ENCODE peak calls at places on chromosomes 5 and 9, in seven cellular contexts. B is ovary, H is H1, X is SK-N-SH, K is A549, W is upper lobe of left lung, G is K562. U is an unnamed sample.

GRCh38 chr5:35436441-35437057 is 181.1 kb upstream of the SPEF2 start:
- DNase-seq in B (no peak), X (peak), H (no peak), K (peak), W (no peak), G (peak), U (no peak)

GRCh38 chr9:134185536-134186011 is 21.2 kb upstream of the RNU6ATAC start:
- DNase-seq in X (peak), W (no peak), G (no peak), H (no peak), K (no peak), B (peak), U (peak)

GRCh38 chr9:127753148-127753547 is 18.1 kb upstream of the TOR2A start:
- DNase-seq in W (no peak), B (no peak), H (no peak), K (no peak), G (no peak), X (no peak), U (no peak)

GRCh38 chr9:125990793-125991220 is 243.6 kb downstream of the PBX3 start:
- DNase-seq in B (no peak), G (no peak), H (no peak), X (peak), W (no peak), K (no peak), U (peak)

GRCh38 chr9:93949694-93950449 is 5.3 kb downstream of the BARX1 start:
- DNase-seq in B (no peak), G (peak), K (no peak), W (no peak), X (no peak), H (no peak), U (no peak)

GRCh38 chr5:126354012-126354856 is 69.0 kb upstream of the GRAMD2B start:
- DNase-seq in H (no peak), X (peak), B (no peak), W (no peak), G (peak), K (peak), U (no peak)

GRCh38 chr9:73050062-73050814 is 97.4 kb upstream of the ALDH1A1 start:
- DNase-seq in K (peak), B (no peak), H (no peak), W (no peak), X (no peak), G (no peak), U (no peak)

GRCh38 chr5:88089757-88090390 is 178.8 kb downstream of the TMEM161B start:
- DNase-seq in B (no peak), W (no peak), G (no peak), H (no peak), X (peak), K (no peak), U (no peak)

GRCh38 chr5:34721359-34721758 is 65.2 kb downstream of the RAI14 start:
- DNase-seq in K (no peak), G (no peak), B (no peak), H (no peak), X (no peak), W (no peak), U (no peak)

GRCh38 chr5:137629646-137630045 is 106.2 kb downstream of the KLHL3 start:
- DNase-seq in X (peak), W (no peak), H (no peak), K (peak), B (peak), G (peak), U (no peak)

GRCh38 chr5:16554110-16554509 is 62.7 kb downstream of the RETREG1 start:
- DNase-seq in X (no peak), B (no peak), H (no peak), K (no peak), G (no peak), W (no peak), U (no peak)

GRCh38 chr9:105206821-105207699 is 37.4 kb upstream of the SLC44A1 start:
- DNase-seq in G (no peak), H (no peak), X (no peak), W (no peak), K (no peak), B (no peak), U (no peak)

GRCh38 chr9:134698587-134699342 is 57.2 kb downstream of the COL5A1 start:
- DNase-seq in K (peak), G (peak), W (no peak), X (peak), B (peak), H (peak), U (peak)

GRCh38 chr9:35616681-35617459 is 1.3 kb downstream of the CD72 start:
- DNase-seq in G (no peak), X (peak), K (no peak), B (peak), H (no peak), W (peak), U (peak)

GRCh38 chr5:66842540-66842939 is 246.3 kb downstream of the MAST4 start:
- DNase-seq in G (no peak), X (no peak), W (no peak), B (no peak), H (no peak), K (no peak), U (no peak)

GRCh38 chr5:136004436-136004835 is 24.4 kb upstream of the TGFBI start:
- DNase-seq in G (no peak), B (no peak), X (no peak), K (no peak), H (no peak), W (no peak), U (no peak)

GRCh38 chr9:69996947-69997346 is 46.7 kb upstream of the MAMDC2 start:
- DNase-seq in K (no peak), W (no peak), B (no peak), X (no peak), H (no peak), G (no peak), U (no peak)

GRCh38 chr9:114006931-114007691 is 71.0 kb downstream of the AMBP start:
- DNase-seq in H (no peak), K (no peak), W (no peak), B (peak), X (no peak), G (no peak), U (peak)

GRCh38 chr9:34589656-34590375 is at the start of gene CNTFR:
- DNase-seq in W (peak), G (peak), B (peak), K (no peak), H (no peak), X (peak), U (peak)

GRCh38 chr5:38846379-38846967 is 661 bp downstream of the OSMR start:
- DNase-seq in G (no peak), X (no peak), K (peak), B (peak), W (peak), H (no peak), U (no peak)

GRCh38 chr5:140563554-140563953 is 844 bp downstream of the APBB3 start:
- DNase-seq in B (no peak), X (peak), W (no peak), K (no peak), H (no peak), G (no peak), U (no peak)

GRCh38 chr9:4828776-4829175 is 36.0 kb downstream of the RCL1 start:
- DNase-seq in W (no peak), G (no peak), K (no peak), B (no peak), H (no peak), X (no peak), U (no peak)

GRCh38 chr5:167950126-167950721 is 341.2 kb upstream of the WWC1 start:
- DNase-seq in X (no peak), W (no peak), B (no peak), G (no peak), K (no peak), H (no peak), U (no peak)

GRCh38 chr5:92401492-92401891 is 1018.4 kb upstream of the ARRDC3 start:
- DNase-seq in W (no peak), K (peak), G (no peak), H (no peak), X (no peak), B (no peak), U (no peak)

GRCh38 chr9:131310833-131311554 is 21.5 kb downstream of the PLPP7 start:
- DNase-seq in H (no peak), B (no peak), X (no peak), K (peak), G (no peak), W (no peak), U (no peak)

GRCh38 chr5:28156981-28157380 is 1118.6 kb upstream of the CDH9 start:
- DNase-seq in X (no peak), H (no peak), B (no peak), G (no peak), W (no peak), K (no peak), U (no peak)

GRCh38 chr5:109769597-109770291 is 80.0 kb downstream of the MAN2A1 start:
- DNase-seq in W (no peak), H (no peak), K (peak), B (no peak), G (no peak), X (no peak), U (no peak)

GRCh38 chr5:52800394-52801213 is 12.9 kb downstream of the ITGA1 start:
- DNase-seq in X (peak), G (peak), B (peak), W (peak), H (no peak), K (peak), U (peak)

DNA sequence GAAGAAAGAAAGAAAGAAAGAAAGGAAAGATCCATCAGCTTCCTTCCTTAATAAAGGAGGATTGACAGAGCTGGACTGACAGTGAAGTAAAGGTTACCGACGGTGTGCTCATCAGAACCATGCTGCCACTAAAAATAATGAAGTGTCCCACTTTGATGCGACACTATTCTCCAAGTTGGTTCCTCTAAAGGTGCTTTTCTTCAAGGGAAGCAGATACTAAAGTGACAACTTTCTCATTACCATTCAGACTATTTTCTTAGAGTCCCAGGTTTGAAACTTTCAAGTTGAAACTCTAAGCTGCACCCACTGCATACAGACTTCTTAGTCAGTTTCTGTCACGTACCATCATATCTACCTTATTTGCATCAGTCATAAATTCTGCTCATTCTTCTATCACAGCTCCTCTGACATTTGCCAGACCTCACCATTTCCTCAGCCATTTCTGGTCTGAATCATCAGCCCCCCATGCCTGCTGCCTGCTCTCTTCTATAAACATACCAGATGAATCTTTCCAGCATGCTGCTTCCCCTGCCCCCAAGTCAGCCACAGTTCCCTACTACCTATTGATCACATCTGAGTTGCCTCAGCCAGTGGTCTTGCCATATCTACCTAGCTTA is 177.6 kb downstream of the DEPDC1B start:
- DNase-seq in G (no peak), B (no peak), H (no peak), W (no peak), K (no peak), X (peak), U (no peak)
- TF ChIP-seq EP300 in G (no peak), B (no peak), H (no peak), W (no peak), K (no peak), X (peak), U (no peak)

GRCh38 chr9:120923620-120924328 is 2.8 kb downstream of the TRAF1 start:
- DNase-seq in H (no peak), G (no peak), B (no peak), W (no peak), X (no peak), K (no peak), U (peak)

GRCh38 chr9:120920495-120921178 is 6.0 kb downstream of the TRAF1 start:
- DNase-seq in B (no peak), X (peak), H (no peak), G (no peak), W (no peak), K (no peak), U (no peak)

GRCh38 chr9:120922404-120923173 is 4.0 kb downstream of the TRAF1 start:
- DNase-seq in W (no peak), X (no peak), H (no peak), K (no peak), B (no peak), G (no peak), U (peak)

GRCh38 chr9:120919639-120920494 is 6.7 kb downstream of the TRAF1 start:
- DNase-seq in B (no peak), G (no peak), X (no peak), H (no peak), W (no peak), K (no peak), U (no peak)

DNA sequence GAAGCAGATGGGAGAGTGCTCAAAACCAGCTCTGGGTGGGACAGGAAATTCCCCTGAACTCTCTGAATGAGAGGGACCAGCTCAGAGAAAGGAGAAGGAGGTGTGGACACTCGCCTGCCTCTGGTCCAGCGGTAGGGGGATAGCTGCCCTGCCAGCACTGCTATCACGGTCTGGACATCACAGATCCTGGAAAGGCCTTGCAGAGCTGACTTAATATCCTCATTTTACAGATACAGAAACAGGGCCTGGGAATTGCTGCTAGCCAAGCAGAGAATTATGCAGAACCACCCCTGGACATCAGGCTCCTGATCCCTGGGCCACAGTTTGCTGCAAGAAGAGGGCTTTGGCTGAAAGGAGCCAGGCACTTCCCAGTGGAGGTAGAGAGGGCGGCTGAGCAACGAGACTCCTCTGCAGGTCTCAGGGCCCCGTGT is 4.8 kb downstream of the TRAF1 start:
- DNase-seq in X (peak), K (no peak), B (no peak), G (no peak), W (no peak), H (no peak), U (no peak)
- H3K4me3 ChIP-seq in X (no peak), K (no peak), B (no peak), G (no peak), W (no peak), H (no peak), U (no peak)

DNA sequence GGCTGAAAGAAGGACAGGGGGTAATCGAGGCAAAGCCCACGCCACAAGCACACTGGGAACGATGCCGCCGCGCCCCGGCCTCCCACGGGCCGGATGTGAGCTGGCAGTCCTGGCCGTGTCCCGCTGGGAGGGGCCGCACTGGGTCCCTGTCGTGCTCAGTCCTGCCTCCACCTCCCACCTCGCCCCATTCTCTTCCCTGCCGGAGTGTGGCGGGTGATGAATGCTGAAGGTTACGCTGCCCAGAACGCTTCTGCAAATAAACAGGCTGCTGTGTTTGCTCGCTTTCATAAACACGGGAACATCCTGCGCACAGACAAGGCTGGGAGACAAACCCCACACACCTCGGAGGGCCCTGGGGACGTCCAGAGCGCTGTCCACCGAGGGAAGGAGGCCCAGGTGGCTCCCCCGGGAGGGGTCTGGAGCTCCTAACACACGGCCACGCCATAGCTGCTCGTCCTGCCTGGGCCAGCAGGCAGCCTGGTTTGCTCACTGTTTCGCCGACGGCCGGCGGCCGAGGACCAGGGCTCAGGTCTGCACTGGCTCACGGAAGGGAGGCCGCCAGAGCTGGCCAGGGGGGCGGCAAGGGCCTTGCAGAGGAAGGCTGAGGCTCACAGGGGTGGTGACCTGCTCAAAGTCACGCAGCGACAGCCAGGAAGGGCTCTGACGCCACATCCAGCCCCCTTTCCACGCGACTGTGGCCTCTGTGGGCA is 2.3 kb downstream of the DNLZ start:
- DNase-seq in H (no peak), B (no peak), G (no peak), X (peak), K (no peak), W (no peak), U (no peak)
- TF ChIP-seq EP300 in H (no peak), B (no peak), G (no peak), X (no peak), K (no peak), W (no peak), U (no peak)

GRCh38 chr9:1916676-1917075 is 98.5 kb upstream of the SMARCA2 start:
- DNase-seq in W (no peak), X (no peak), K (no peak), B (no peak), H (no peak), G (no peak), U (no peak)
- H3K4me3 ChIP-seq in W (no peak), X (peak), K (no peak), B (no peak), H (no peak), G (no peak), U (no peak)

DNA sequence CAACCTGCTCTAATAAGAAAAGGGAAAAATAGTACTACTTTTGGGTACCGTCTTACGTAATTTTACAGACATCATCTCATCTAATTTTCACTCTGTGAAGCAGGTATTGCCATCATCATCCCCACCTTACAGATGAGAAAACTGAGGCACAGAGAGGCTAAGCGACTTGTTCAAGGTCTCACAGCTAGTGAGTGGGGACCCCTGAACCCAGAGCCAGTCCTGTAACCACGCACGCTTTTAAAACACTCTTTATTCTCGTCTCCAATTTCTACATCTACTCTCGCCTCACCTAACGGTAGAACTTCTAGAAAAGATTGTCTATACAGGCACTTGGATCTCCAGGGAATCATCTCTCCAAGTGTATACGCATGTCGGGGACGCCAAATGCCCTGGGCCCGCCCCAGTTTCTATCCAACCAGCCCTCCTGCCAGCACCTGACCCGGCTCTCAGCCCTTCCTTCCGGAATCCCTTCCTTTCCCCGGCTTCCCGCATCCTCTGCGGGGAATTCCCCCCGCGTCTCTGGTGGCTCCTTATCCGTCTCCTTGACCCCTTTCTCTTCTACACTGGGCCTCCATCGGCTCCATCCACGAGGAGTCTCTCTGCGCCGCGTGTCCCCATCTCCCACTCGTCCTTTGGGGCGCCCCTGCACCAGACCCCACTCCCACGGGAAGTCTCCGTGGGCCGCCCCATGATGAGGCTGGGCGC is 1.6 kb upstream of the TRAF1 start:
- DNase-seq in K (no peak), W (no peak), B (peak), G (no peak), H (no peak), X (no peak), U (peak)
- TF ChIP-seq EP300 in K (no peak), W (no peak), B (no peak), G (no peak), H (no peak), X (no peak), U (no peak)

GRCh38 chr9:121362813-121363585 is 7.1 kb downstream of the STOM start:
- DNase-seq in W (no peak), G (no peak), X (no peak), B (no peak), H (no peak), K (peak), U (no peak)
- H3K4me3 ChIP-seq in W (no peak), G (no peak), X (no peak), B (no peak), H (no peak), K (no peak), U (no peak)

GRCh38 chr5:107413754-107414153 is 257.0 kb downstream of the EFNA5 start:
- DNase-seq in G (no peak), H (no peak), X (no peak), K (no peak), W (no peak), B (no peak), U (no peak)
- TF ChIP-seq EP300 in G (no peak), H (no peak), X (no peak), K (no peak), W (no peak), B (no peak), U (no peak)

GRCh38 chr9:110156902-110157301 is 51.1 kb downstream of the C9orf152 start:
- DNase-seq in G (no peak), W (no peak), X (no peak), K (no peak), H (no peak), B (no peak), U (no peak)
- H3K4me3 ChIP-seq in G (no peak), W (no peak), X (no peak), K (no peak), H (no peak), B (no peak), U (no peak)

DNA sequence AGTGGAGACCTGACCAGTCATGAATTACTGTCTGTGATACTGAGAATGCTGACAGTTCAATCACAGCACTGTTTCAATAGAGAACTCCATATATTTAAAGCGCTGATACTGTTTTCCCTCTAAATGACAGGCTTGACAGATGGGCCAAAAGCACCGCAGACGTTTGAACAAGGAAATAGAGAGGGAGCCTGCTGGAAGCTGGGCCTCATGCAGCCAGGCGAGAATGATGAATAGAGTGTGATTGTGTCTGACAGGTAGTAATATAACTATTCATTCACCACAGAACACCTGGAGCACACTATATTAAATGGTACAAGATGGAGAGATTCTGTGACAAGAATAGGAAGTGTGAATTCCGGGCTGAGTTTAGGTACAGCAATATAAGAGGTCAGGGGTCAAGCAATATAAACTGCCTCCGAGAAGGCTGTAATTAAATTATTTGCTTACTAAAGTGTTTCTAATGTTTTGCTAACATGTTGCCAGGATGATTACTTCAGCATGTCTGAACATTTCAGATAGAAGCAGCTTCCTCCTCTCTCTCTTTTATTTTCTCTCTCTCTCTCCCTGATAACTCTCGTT is 297.7 kb downstream of the CSNK1G3 start:
- DNase-seq in W (no peak), H (no peak), X (no peak), B (no peak), G (no peak), K (no peak), U (no peak)
- TF ChIP-seq EP300 in W (no peak), H (no peak), X (no peak), B (no peak), G (no peak), K (no peak), U (no peak)

U was measured in sigmoid colon.